ENCODE peak calls at places on chromosomes 13 and 19, in five cellular contexts. One of them, this sample, is unnamed.
A peak's percentile ranks its signal among the peaks of the same experiment; 100 is the strongest.

GRCh38 chr19:7494416-7495098 is 5.7 kb upstream of the PEX11G start:
- DNase-seq in substantia nigra: peak; percentile 89
- DNase-seq in naive thymus-derived CD4-positive, alpha-beta T cell: no peak
- DNase-seq in A549: no peak
- DNase-seq in heart left ventricle: no peak
- DNase-seq in this sample: no peak

GRCh38 chr19:48770223-48770622 is 14.9 kb downstream of the FGF21 start:
- DNase-seq in A549: no peak
- DNase-seq in substantia nigra: no peak
- DNase-seq in heart left ventricle: no peak
- DNase-seq in naive thymus-derived CD4-positive, alpha-beta T cell: no peak
- DNase-seq in this sample: no peak

GRCh38 chr13:66618702-66619101 is 611.4 kb downstream of the PCDH9 start:
- DNase-seq in A549: peak; percentile 16
- DNase-seq in heart left ventricle: no peak
- DNase-seq in naive thymus-derived CD4-positive, alpha-beta T cell: no peak
- DNase-seq in substantia nigra: no peak
- DNase-seq in this sample: no peak

GRCh38 chr13:41694902-41695301 is 237.6 kb downstream of the RGCC start:
- DNase-seq in substantia nigra: no peak
- DNase-seq in heart left ventricle: no peak
- DNase-seq in A549: peak; percentile 19
- DNase-seq in naive thymus-derived CD4-positive, alpha-beta T cell: no peak
- DNase-seq in this sample: no peak

GRCh38 chr13:100512422-100512821 is 76.2 kb downstream of the GGACT start:
- DNase-seq in naive thymus-derived CD4-positive, alpha-beta T cell: no peak
- DNase-seq in A549: no peak
- DNase-seq in heart left ventricle: no peak
- DNase-seq in substantia nigra: no peak
- DNase-seq in this sample: no peak

GRCh38 chr19:1627194-1627593 is 21.9 kb upstream of the UQCR11 start:
- DNase-seq in naive thymus-derived CD4-positive, alpha-beta T cell: no peak
- DNase-seq in heart left ventricle: no peak
- DNase-seq in substantia nigra: no peak
- DNase-seq in A549: no peak
- DNase-seq in this sample: no peak

GRCh38 chr19:289651-290538 is 1.3 kb downstream of the PLPP2 start:
- DNase-seq in naive thymus-derived CD4-positive, alpha-beta T cell: peak; percentile 10
- DNase-seq in substantia nigra: no peak
- DNase-seq in heart left ventricle: peak; percentile 49
- DNase-seq in A549: peak; percentile 83
- DNase-seq in this sample: peak; percentile 69

GRCh38 chr13:26968431-26969335 is 202.9 kb downstream of the USP12 start:
- DNase-seq in substantia nigra: no peak
- DNase-seq in A549: no peak
- DNase-seq in naive thymus-derived CD4-positive, alpha-beta T cell: no peak
- DNase-seq in heart left ventricle: peak; percentile 44
- DNase-seq in this sample: peak; percentile 52

GRCh38 chr19:4713384-4713951 is 10.2 kb downstream of the DPP9 start:
- DNase-seq in naive thymus-derived CD4-positive, alpha-beta T cell: no peak
- DNase-seq in A549: peak; percentile 92
- DNase-seq in substantia nigra: no peak
- DNase-seq in heart left ventricle: peak; percentile 90
- DNase-seq in this sample: no peak

GRCh38 chr13:46122304-46122703 is 17.5 kb upstream of the CPB2 start:
- DNase-seq in naive thymus-derived CD4-positive, alpha-beta T cell: no peak
- DNase-seq in heart left ventricle: no peak
- DNase-seq in substantia nigra: no peak
- DNase-seq in A549: no peak
- DNase-seq in this sample: no peak

GRCh38 chr19:52603558-52604207 is 33.6 kb downstream of the ZNF701 start:
- DNase-seq in naive thymus-derived CD4-positive, alpha-beta T cell: no peak
- DNase-seq in substantia nigra: no peak
- DNase-seq in A549: no peak
- DNase-seq in heart left ventricle: no peak
- DNase-seq in this sample: no peak

GRCh38 chr13:21637296-21637695 is 33.3 kb upstream of the MICU2 start:
- DNase-seq in heart left ventricle: no peak
- DNase-seq in naive thymus-derived CD4-positive, alpha-beta T cell: no peak
- DNase-seq in A549: peak; percentile 50
- DNase-seq in substantia nigra: no peak
- DNase-seq in this sample: peak; percentile 77

GRCh38 chr13:29260684-29261083 is 334.8 kb downstream of the SLC7A1 start:
- DNase-seq in A549: no peak
- DNase-seq in substantia nigra: no peak
- DNase-seq in heart left ventricle: no peak
- DNase-seq in naive thymus-derived CD4-positive, alpha-beta T cell: no peak
- DNase-seq in this sample: no peak

GRCh38 chr13:48142437-48142836 is 47.5 kb upstream of the MED4 start:
- DNase-seq in substantia nigra: no peak
- DNase-seq in naive thymus-derived CD4-positive, alpha-beta T cell: no peak
- DNase-seq in A549: no peak
- DNase-seq in heart left ventricle: no peak
- DNase-seq in this sample: no peak

GRCh38 chr13:18233783-18234299 is 947.8 kb downstream of the TUBA3C start:
- DNase-seq in substantia nigra: no peak
- DNase-seq in A549: no peak
- DNase-seq in naive thymus-derived CD4-positive, alpha-beta T cell: no peak
- DNase-seq in heart left ventricle: no peak
- DNase-seq in this sample: no peak

GRCh38 chr19:10238172-10238783 is 7.1 kb upstream of the S1PR2 start:
- DNase-seq in naive thymus-derived CD4-positive, alpha-beta T cell: no peak
- DNase-seq in substantia nigra: no peak
- DNase-seq in A549: peak; percentile 26
- DNase-seq in heart left ventricle: peak; percentile 81
- DNase-seq in this sample: peak; percentile 59

GRCh38 chr19:35585844-35586243 is at the start of gene PMIS2:
- DNase-seq in substantia nigra: no peak
- DNase-seq in naive thymus-derived CD4-positive, alpha-beta T cell: no peak
- DNase-seq in heart left ventricle: no peak
- DNase-seq in A549: peak; percentile 60
- DNase-seq in this sample: no peak

GRCh38 chr13:75621147-75621546 is 15.0 kb upstream of the LMO7 start:
- DNase-seq in substantia nigra: no peak
- DNase-seq in A549: no peak
- DNase-seq in heart left ventricle: no peak
- DNase-seq in naive thymus-derived CD4-positive, alpha-beta T cell: no peak
- DNase-seq in this sample: no peak

GRCh38 chr19:16374436-16374835 is 49.8 kb downstream of the KLF2 start:
- DNase-seq in naive thymus-derived CD4-positive, alpha-beta T cell: peak; percentile 43
- DNase-seq in substantia nigra: no peak
- DNase-seq in A549: no peak
- DNase-seq in heart left ventricle: peak; percentile 31
- DNase-seq in this sample: peak; percentile 36

GRCh38 chr13:25901460-25902376 is 150.1 kb downstream of the SHISA2 start:
- DNase-seq in naive thymus-derived CD4-positive, alpha-beta T cell: peak; percentile 82
- DNase-seq in substantia nigra: no peak
- DNase-seq in heart left ventricle: no peak
- DNase-seq in A549: no peak
- DNase-seq in this sample: no peak

GRCh38 chr13:72180253-72180952 is 313.4 kb upstream of the DACH1 start:
- DNase-seq in naive thymus-derived CD4-positive, alpha-beta T cell: no peak
- DNase-seq in heart left ventricle: no peak
- DNase-seq in A549: no peak
- DNase-seq in substantia nigra: no peak
- DNase-seq in this sample: no peak

GRCh38 chr13:34464011-34464410 is 478.1 kb upstream of the NBEA start:
- DNase-seq in naive thymus-derived CD4-positive, alpha-beta T cell: no peak
- DNase-seq in heart left ventricle: no peak
- DNase-seq in substantia nigra: no peak
- DNase-seq in A549: no peak
- DNase-seq in this sample: no peak

GRCh38 chr13:71290963-71291937 is 575.8 kb downstream of the DACH1 start:
- DNase-seq in substantia nigra: no peak
- DNase-seq in naive thymus-derived CD4-positive, alpha-beta T cell: peak; percentile 78
- DNase-seq in A549: no peak
- DNase-seq in heart left ventricle: no peak
- DNase-seq in this sample: no peak

GRCh38 chr19:48720613-48721296 is 1.2 kb upstream of the MAMSTR start:
- DNase-seq in heart left ventricle: peak; percentile 97
- DNase-seq in naive thymus-derived CD4-positive, alpha-beta T cell: peak; percentile 92
- DNase-seq in substantia nigra: peak; percentile 99
- DNase-seq in A549: peak; percentile 100
- DNase-seq in this sample: peak; percentile 99

GRCh38 chr13:113848020-113848419 is 15.9 kb downstream of the GAS6 start:
- DNase-seq in naive thymus-derived CD4-positive, alpha-beta T cell: no peak
- DNase-seq in A549: no peak
- DNase-seq in heart left ventricle: no peak
- DNase-seq in substantia nigra: no peak
- DNase-seq in this sample: no peak

GRCh38 chr19:19434483-19435045 is 29.1 kb downstream of the GATAD2A start:
- DNase-seq in substantia nigra: no peak
- DNase-seq in A549: no peak
- DNase-seq in heart left ventricle: peak; percentile 12
- DNase-seq in naive thymus-derived CD4-positive, alpha-beta T cell: no peak
- DNase-seq in this sample: no peak

GRCh38 chr19:44627631-44628030 is 14.3 kb downstream of the IGSF23 start:
- DNase-seq in substantia nigra: no peak
- DNase-seq in heart left ventricle: no peak
- DNase-seq in A549: no peak
- DNase-seq in naive thymus-derived CD4-positive, alpha-beta T cell: no peak
- DNase-seq in this sample: no peak

GRCh38 chr19:44623626-44624025 is 10.3 kb downstream of the IGSF23 start:
- DNase-seq in substantia nigra: no peak
- DNase-seq in naive thymus-derived CD4-positive, alpha-beta T cell: no peak
- DNase-seq in A549: no peak
- DNase-seq in heart left ventricle: no peak
- DNase-seq in this sample: no peak

GRCh38 chr19:44625531-44626066 is 12.2 kb downstream of the IGSF23 start:
- DNase-seq in A549: no peak
- DNase-seq in naive thymus-derived CD4-positive, alpha-beta T cell: no peak
- DNase-seq in substantia nigra: no peak
- DNase-seq in heart left ventricle: no peak
- DNase-seq in this sample: no peak

GRCh38 chr19:44624840-44625354 is 11.5 kb downstream of the IGSF23 start:
- DNase-seq in A549: no peak
- DNase-seq in heart left ventricle: no peak
- DNase-seq in naive thymus-derived CD4-positive, alpha-beta T cell: no peak
- DNase-seq in substantia nigra: no peak
- DNase-seq in this sample: no peak

GRCh38 chr19:44626067-44626624 is 12.8 kb downstream of the IGSF23 start:
- DNase-seq in naive thymus-derived CD4-positive, alpha-beta T cell: no peak
- DNase-seq in heart left ventricle: no peak
- DNase-seq in A549: peak; percentile 79
- DNase-seq in substantia nigra: no peak
- DNase-seq in this sample: no peak
- H3K27ac ChIP-seq in naive thymus-derived CD4-positive, alpha-beta T cell: no peak overlapping the region
- H3K27ac ChIP-seq in heart left ventricle: no peak overlapping the region
- H3K27ac ChIP-seq in A549: peak overlapping the region; percentile 81
- H3K27ac ChIP-seq in substantia nigra: no peak overlapping the region
- H3K27ac ChIP-seq in this sample: peak overlapping the region; percentile 7

DNA sequence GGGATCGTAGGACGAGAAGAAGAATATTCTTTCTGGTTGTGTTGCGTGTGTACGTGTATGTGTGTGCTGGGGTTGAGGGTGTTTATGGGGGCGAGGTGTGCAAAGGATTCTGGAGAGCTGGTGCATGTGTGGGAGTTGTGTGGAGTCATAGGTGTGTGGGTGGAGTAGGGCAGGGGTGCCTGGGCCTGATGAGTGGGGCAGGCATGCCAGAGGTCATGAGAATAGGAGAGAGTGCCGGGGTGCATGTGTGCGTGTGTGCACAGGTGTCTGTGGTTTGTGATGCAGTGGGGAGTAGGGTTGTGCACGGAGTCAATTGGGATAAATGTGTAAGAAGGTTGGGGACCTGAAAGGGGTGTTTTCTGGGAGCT is 649 bp downstream of the TMEM91 start:
- DNase-seq in substantia nigra: no peak
- DNase-seq in heart left ventricle: no peak
- DNase-seq in naive thymus-derived CD4-positive, alpha-beta T cell: no peak
- DNase-seq in A549: no peak
- DNase-seq in this sample: peak; percentile 50
- H3K27ac ChIP-seq in substantia nigra: no peak overlapping the region
- H3K27ac ChIP-seq in heart left ventricle: peak overlapping the region; percentile 73
- H3K27ac ChIP-seq in naive thymus-derived CD4-positive, alpha-beta T cell: peak overlapping the region; percentile 74
- H3K27ac ChIP-seq in A549: no peak overlapping the region
- H3K27ac ChIP-seq in this sample: peak overlapping the region; percentile 82

GRCh38 chr19:13064092-13064489 is 38.6 kb downstream of the LYL1 start:
- DNase-seq in substantia nigra: peak; percentile 38
- DNase-seq in naive thymus-derived CD4-positive, alpha-beta T cell: no peak
- DNase-seq in heart left ventricle: no peak
- DNase-seq in A549: no peak
- DNase-seq in this sample: no peak
- H3K27ac ChIP-seq in substantia nigra: peak overlapping the region; percentile 99
- H3K27ac ChIP-seq in naive thymus-derived CD4-positive, alpha-beta T cell: no peak overlapping the region
- H3K27ac ChIP-seq in heart left ventricle: peak overlapping the region; percentile 91
- H3K27ac ChIP-seq in A549: no peak overlapping the region
- H3K27ac ChIP-seq in this sample: peak overlapping the region; percentile 47

GRCh38 chr13:79591493-79591892 is 110.5 kb downstream of the NDFIP2 start:
- DNase-seq in A549: no peak
- DNase-seq in heart left ventricle: no peak
- DNase-seq in substantia nigra: no peak
- DNase-seq in naive thymus-derived CD4-positive, alpha-beta T cell: no peak
- DNase-seq in this sample: no peak

GRCh38 chr13:79585033-79585432 is 104.1 kb downstream of the NDFIP2 start:
- DNase-seq in substantia nigra: no peak
- DNase-seq in heart left ventricle: no peak
- DNase-seq in A549: no peak
- DNase-seq in naive thymus-derived CD4-positive, alpha-beta T cell: no peak
- DNase-seq in this sample: no peak

GRCh38 chr13:79593611-79594275 is 112.8 kb downstream of the NDFIP2 start:
- DNase-seq in heart left ventricle: no peak
- DNase-seq in substantia nigra: no peak
- DNase-seq in A549: no peak
- DNase-seq in naive thymus-derived CD4-positive, alpha-beta T cell: no peak
- DNase-seq in this sample: no peak

GRCh38 chr13:79593121-79593520 is 112.2 kb downstream of the NDFIP2 start:
- DNase-seq in naive thymus-derived CD4-positive, alpha-beta T cell: no peak
- DNase-seq in substantia nigra: no peak
- DNase-seq in A549: no peak
- DNase-seq in heart left ventricle: no peak
- DNase-seq in this sample: no peak

DNA sequence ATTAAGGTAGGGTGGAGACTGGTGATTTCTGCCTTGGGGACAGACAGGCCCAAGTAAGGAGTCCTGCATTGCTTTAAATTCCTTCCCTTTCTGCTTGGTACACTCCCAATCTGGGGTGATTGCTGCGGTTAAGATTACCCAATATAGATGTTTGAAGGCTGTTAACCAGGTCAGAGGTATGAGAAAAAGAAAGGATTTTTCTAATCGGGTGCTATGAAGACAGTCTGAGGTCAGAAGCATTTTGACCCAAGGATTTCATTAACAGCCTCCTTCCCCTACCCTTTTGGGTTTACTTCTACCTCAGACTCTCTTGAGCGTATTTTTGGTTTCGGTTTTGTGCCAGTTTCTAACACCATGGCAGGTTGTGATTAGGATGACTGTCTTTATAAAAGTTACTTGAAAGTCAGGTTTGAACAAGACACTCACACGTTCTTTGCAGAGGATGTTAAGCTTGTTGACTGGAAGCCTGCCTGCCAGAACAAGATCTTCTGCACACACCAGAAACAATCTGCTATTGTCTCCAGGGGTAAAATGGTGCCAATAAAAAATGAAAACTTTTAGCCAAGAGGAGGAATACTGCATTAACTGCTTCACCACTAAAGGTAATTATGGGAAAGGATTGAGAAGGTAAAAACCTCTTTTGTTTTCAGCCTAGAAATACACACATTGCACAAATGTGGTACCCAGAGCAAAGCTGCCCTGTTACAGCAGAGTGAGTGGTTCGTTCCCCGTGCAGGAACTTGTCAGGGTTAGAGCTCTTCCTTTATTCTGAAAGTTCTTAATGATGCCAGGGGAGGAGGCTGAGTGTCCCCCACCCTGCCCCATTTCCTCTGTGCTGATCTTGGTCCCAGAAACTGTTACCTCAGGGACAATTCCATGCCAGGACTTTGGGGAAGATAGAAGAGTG is 108.9 kb downstream of the NDFIP2 start:
- DNase-seq in substantia nigra: no peak
- DNase-seq in heart left ventricle: no peak
- DNase-seq in naive thymus-derived CD4-positive, alpha-beta T cell: no peak
- DNase-seq in A549: no peak
- DNase-seq in this sample: no peak
- H3K27ac ChIP-seq in substantia nigra: no peak overlapping the region
- H3K27ac ChIP-seq in heart left ventricle: no peak overlapping the region
- H3K27ac ChIP-seq in naive thymus-derived CD4-positive, alpha-beta T cell: no peak overlapping the region
- H3K27ac ChIP-seq in A549: no peak overlapping the region
- H3K27ac ChIP-seq in this sample: no peak overlapping the region